ENCODE peak calls at places on chromosomes 2 and 18, in four cellular contexts. One of them, this sample, is unnamed. For H3K9me3 and H3K4me1, the result is how much of the 10 kb centered on the place peaks cover.

GRCh38 chr2:159156834-159157233 is 129.7 kb downstream of the WDSUB1 start:
- DNase-seq in A549: no peak
- DNase-seq in ovary: no peak
- DNase-seq in right lobe of liver: no peak
- DNase-seq in this sample: no peak

GRCh38 chr2:28717339-28717758 is 34.3 kb upstream of the PPP1CB start:
- DNase-seq in right lobe of liver: no peak
- DNase-seq in A549: no peak
- DNase-seq in ovary: no peak
- DNase-seq in this sample: no peak

GRCh38 chr2:127721311-127721977 is 20.1 kb downstream of the SFT2D3 start:
- DNase-seq in A549: no peak
- DNase-seq in ovary: no peak
- DNase-seq in right lobe of liver: no peak
- DNase-seq in this sample: no peak

GRCh38 chr18:8825729-8826375 is 120.5 kb downstream of the MTCL1 start:
- DNase-seq in A549: no peak
- DNase-seq in ovary: no peak
- DNase-seq in right lobe of liver: no peak
- DNase-seq in this sample: no peak

GRCh38 chr2:154698238-154698788 is at the start of gene KCNJ3:
- DNase-seq in right lobe of liver: no peak
- DNase-seq in A549: no peak
- DNase-seq in ovary: no peak
- DNase-seq in this sample: no peak

GRCh38 chr2:219457784-219458369 is 23.2 kb downstream of the SPEG start:
- DNase-seq in right lobe of liver: no peak
- DNase-seq in A549: no peak
- DNase-seq in ovary: no peak
- DNase-seq in this sample: no peak

GRCh38 chr2:101388232-101388631 is 929 bp upstream of the CREG2 start:
- DNase-seq in ovary: no peak
- DNase-seq in A549: no peak
- DNase-seq in right lobe of liver: no peak
- DNase-seq in this sample: no peak

GRCh38 chr2:45307147-45307546 is 297.9 kb upstream of the SIX2 start:
- DNase-seq in right lobe of liver: no peak
- DNase-seq in ovary: no peak
- DNase-seq in A549: no peak
- DNase-seq in this sample: no peak

GRCh38 chr2:196125596-196125995 is 45.8 kb downstream of the STK17B start:
- DNase-seq in right lobe of liver: no peak
- DNase-seq in ovary: no peak
- DNase-seq in A549: no peak
- DNase-seq in this sample: no peak

GRCh38 chr2:45008296-45009129 is 739 bp downstream of the SIX2 start:
- DNase-seq in right lobe of liver: no peak
- DNase-seq in ovary: no peak
- DNase-seq in A549: no peak
- DNase-seq in this sample: no peak

GRCh38 chr2:156874707-156875106 is 382.8 kb upstream of the GALNT5 start:
- DNase-seq in ovary: no peak
- DNase-seq in right lobe of liver: no peak
- DNase-seq in A549: no peak
- DNase-seq in this sample: no peak

GRCh38 chr2:23199115-23199918 is 185.7 kb upstream of the KLHL29 start:
- DNase-seq in ovary: no peak
- DNase-seq in A549: peak
- DNase-seq in right lobe of liver: peak
- DNase-seq in this sample: peak

GRCh38 chr2:135023886-135024285 is 23.4 kb downstream of the MAP3K19 start:
- DNase-seq in ovary: no peak
- DNase-seq in right lobe of liver: no peak
- DNase-seq in A549: no peak
- DNase-seq in this sample: no peak

GRCh38 chr2:109513230-109513629 is 100.5 kb downstream of the SEPTIN10 start:
- DNase-seq in A549: no peak
- DNase-seq in ovary: no peak
- DNase-seq in right lobe of liver: no peak
- DNase-seq in this sample: no peak

GRCh38 chr2:101349893-101350662 is 37.2 kb downstream of the CREG2 start:
- DNase-seq in A549: no peak
- DNase-seq in right lobe of liver: no peak
- DNase-seq in ovary: no peak
- DNase-seq in this sample: no peak

GRCh38 chr2:16629044-16629443 is 36.6 kb downstream of the CYRIA start:
- DNase-seq in A549: no peak
- DNase-seq in right lobe of liver: no peak
- DNase-seq in ovary: no peak
- DNase-seq in this sample: no peak

GRCh38 chr2:111116016-111116746 is 4.5 kb upstream of the BCL2L11 start:
- DNase-seq in right lobe of liver: no peak
- DNase-seq in ovary: no peak
- DNase-seq in A549: no peak
- DNase-seq in this sample: no peak

GRCh38 chr2:12856934-12857660 is 140.4 kb downstream of the TRIB2 start:
- DNase-seq in ovary: no peak
- DNase-seq in A549: no peak
- DNase-seq in right lobe of liver: no peak
- DNase-seq in this sample: no peak

GRCh38 chr2:54957321-54957999 is 92.8 kb downstream of the RTN4 start:
- DNase-seq in A549: no peak
- DNase-seq in right lobe of liver: no peak
- DNase-seq in ovary: no peak
- DNase-seq in this sample: no peak

GRCh38 chr18:77811510-77811909 is 561.9 kb downstream of the GALR1 start:
- DNase-seq in A549: no peak
- DNase-seq in right lobe of liver: no peak
- DNase-seq in ovary: no peak
- DNase-seq in this sample: no peak

GRCh38 chr2:11753886-11754704 is 7.7 kb downstream of the LPIN1 start:
- DNase-seq in A549: peak
- DNase-seq in ovary: no peak
- DNase-seq in right lobe of liver: no peak
- DNase-seq in this sample: no peak

GRCh38 chr18:79510046-79510685 is 114.4 kb downstream of the NFATC1 start:
- DNase-seq in right lobe of liver: peak
- DNase-seq in ovary: peak
- DNase-seq in A549: no peak
- DNase-seq in this sample: no peak

GRCh38 chr2:59413751-59414570 is 1139.5 kb downstream of the BCL11A start:
- DNase-seq in right lobe of liver: no peak
- DNase-seq in ovary: no peak
- DNase-seq in A549: no peak
- DNase-seq in this sample: no peak
- H3K9me3 ChIP-seq in right lobe of liver: under half
- H3K9me3 ChIP-seq in ovary: under half
- H3K9me3 ChIP-seq in A549: under half
- H3K9me3 ChIP-seq in this sample: under half

GRCh38 chr2:120436460-120436739 is 90.5 kb downstream of the INHBB start:
- DNase-seq in A549: no peak
- DNase-seq in right lobe of liver: no peak
- DNase-seq in ovary: peak
- DNase-seq in this sample: no peak

GRCh38 chr2:120436885-120437603 is 91.1 kb downstream of the INHBB start:
- DNase-seq in A549: peak
- DNase-seq in ovary: no peak
- DNase-seq in right lobe of liver: peak
- DNase-seq in this sample: peak

GRCh38 chr2:120438301-120439066 is 92.5 kb downstream of the INHBB start:
- DNase-seq in A549: no peak
- DNase-seq in right lobe of liver: no peak
- DNase-seq in ovary: no peak
- DNase-seq in this sample: no peak

GRCh38 chr2:120439067-120439368 is 93.1 kb downstream of the INHBB start:
- DNase-seq in right lobe of liver: no peak
- DNase-seq in ovary: no peak
- DNase-seq in A549: no peak
- DNase-seq in this sample: no peak

GRCh38 chr2:120437604-120438000 is 91.7 kb downstream of the INHBB start:
- DNase-seq in right lobe of liver: no peak
- DNase-seq in ovary: no peak
- DNase-seq in A549: no peak
- DNase-seq in this sample: no peak
- H3K4me1 ChIP-seq in right lobe of liver: under half
- H3K4me1 ChIP-seq in ovary: under half
- H3K4me1 ChIP-seq in A549: under half
- H3K4me1 ChIP-seq in this sample: under half

DNA sequence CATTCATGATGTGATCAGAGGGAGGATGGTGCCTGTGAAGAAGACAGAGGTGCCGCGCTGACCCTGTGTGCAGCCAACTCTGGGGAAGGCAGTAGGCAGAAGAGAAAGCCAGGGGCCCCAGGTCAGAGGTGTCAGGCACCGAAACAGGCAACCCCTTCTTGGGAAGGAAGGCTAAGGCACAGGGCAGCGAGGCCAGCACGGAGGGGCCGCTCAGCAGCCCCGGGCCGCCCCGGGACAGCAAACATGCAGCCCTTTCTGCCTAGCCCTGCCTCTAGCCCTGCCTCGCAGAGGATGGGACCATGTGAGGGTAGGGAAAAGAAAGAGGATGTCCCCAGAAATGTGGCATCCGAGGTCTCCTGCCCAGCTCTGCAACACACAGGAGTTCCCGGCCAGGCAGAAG is 7.7 kb upstream of the MAL start:
- DNase-seq in A549: no peak
- DNase-seq in right lobe of liver: no peak
- DNase-seq in ovary: no peak
- DNase-seq in this sample: no peak
- H3K9me3 ChIP-seq in A549: under half
- H3K9me3 ChIP-seq in right lobe of liver: under half
- H3K9me3 ChIP-seq in ovary: under half
- H3K9me3 ChIP-seq in this sample: under half

DNA sequence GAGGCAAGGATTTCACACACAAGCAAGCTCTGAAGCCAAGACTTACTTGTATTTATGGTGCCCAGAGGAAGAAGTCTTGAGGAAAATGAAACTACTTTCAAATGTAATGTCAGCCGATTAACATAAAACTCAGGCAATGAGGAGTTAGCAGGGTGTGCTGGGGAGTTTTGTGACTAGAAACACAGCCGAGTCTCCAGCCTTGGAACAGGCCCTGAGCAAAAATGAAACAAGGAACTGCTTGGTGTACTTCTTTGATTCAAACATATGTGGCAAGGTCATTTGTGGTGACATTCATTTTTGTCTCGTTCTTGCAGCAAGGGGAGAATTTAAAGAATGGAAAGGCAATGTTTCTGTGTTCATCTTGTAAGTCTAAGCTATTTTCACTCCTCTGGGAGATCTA is 4.4 kb downstream of the DYTN start:
- DNase-seq in right lobe of liver: no peak
- DNase-seq in A549: no peak
- DNase-seq in ovary: no peak
- DNase-seq in this sample: no peak
- H3K4me1 ChIP-seq in right lobe of liver: under half
- H3K4me1 ChIP-seq in A549: under half
- H3K4me1 ChIP-seq in ovary: under half
- H3K4me1 ChIP-seq in this sample: under half

GRCh38 chr2:57217013-57217412 is 829.6 kb upstream of the VRK2 start:
- DNase-seq in right lobe of liver: no peak
- DNase-seq in ovary: no peak
- DNase-seq in A549: no peak
- DNase-seq in this sample: no peak
- H3K9me3 ChIP-seq in right lobe of liver: under half
- H3K9me3 ChIP-seq in ovary: under half
- H3K9me3 ChIP-seq in A549: under half
- H3K9me3 ChIP-seq in this sample: under half

GRCh38 chr2:65122313-65122712 is 7.6 kb downstream of the RAB1A start:
- DNase-seq in ovary: no peak
- DNase-seq in right lobe of liver: no peak
- DNase-seq in A549: no peak
- DNase-seq in this sample: no peak
- H3K4me1 ChIP-seq in ovary: under half
- H3K4me1 ChIP-seq in right lobe of liver: under half
- H3K4me1 ChIP-seq in A549: under half
- H3K4me1 ChIP-seq in this sample: under half

DNA sequence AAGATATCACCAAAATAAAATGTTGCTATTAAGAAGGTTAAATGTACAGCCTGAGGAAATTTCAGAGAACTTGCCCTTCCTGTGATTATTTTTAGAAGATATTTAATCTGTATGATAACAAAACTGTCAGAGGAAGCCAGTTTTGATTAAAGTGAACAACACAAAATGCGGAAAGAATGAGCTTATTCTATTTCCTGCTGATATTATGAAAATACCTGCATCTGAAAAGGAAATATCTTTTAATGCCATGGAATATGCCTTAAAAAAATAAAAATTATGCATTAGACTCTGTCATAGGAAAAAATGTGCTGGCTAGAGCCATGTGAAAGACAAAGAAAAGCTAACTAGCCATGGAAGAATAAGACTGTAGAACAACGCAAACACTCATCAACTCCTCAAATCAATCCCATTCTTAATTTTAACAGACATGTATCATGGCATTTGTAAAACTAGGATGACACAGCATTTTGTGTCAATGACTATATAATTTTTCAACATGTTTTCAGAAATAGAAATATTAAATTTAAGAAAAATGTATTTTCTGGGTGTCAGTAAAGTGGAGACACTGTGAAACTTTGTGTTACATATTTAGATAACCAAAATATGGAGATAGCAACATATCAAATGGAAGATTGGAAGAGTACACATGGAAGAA is 1768.2 kb downstream of the SUCLG1 start:
- DNase-seq in ovary: no peak
- DNase-seq in right lobe of liver: no peak
- DNase-seq in A549: no peak
- DNase-seq in this sample: no peak
- H3K9me3 ChIP-seq in ovary: under half
- H3K9me3 ChIP-seq in right lobe of liver: under half
- H3K9me3 ChIP-seq in A549: under half
- H3K9me3 ChIP-seq in this sample: under half

GRCh38 chr2:237862528-237862895 is 3.1 kb downstream of the RAMP1 start:
- DNase-seq in right lobe of liver: no peak
- DNase-seq in ovary: no peak
- DNase-seq in A549: no peak
- DNase-seq in this sample: no peak

GRCh38 chr2:237864030-237864931 is 4.9 kb downstream of the RAMP1 start:
- DNase-seq in ovary: peak
- DNase-seq in right lobe of liver: no peak
- DNase-seq in A549: no peak
- DNase-seq in this sample: no peak

GRCh38 chr2:237861875-237862527 is 2.6 kb downstream of the RAMP1 start:
- DNase-seq in right lobe of liver: no peak
- DNase-seq in ovary: no peak
- DNase-seq in A549: no peak
- DNase-seq in this sample: no peak

GRCh38 chr2:237863659-237864029 is 4.2 kb downstream of the RAMP1 start:
- DNase-seq in A549: no peak
- DNase-seq in ovary: no peak
- DNase-seq in right lobe of liver: no peak
- DNase-seq in this sample: no peak

GRCh38 chr2:237863102-237863511 is 3.7 kb downstream of the RAMP1 start:
- DNase-seq in A549: no peak
- DNase-seq in ovary: no peak
- DNase-seq in right lobe of liver: no peak
- DNase-seq in this sample: no peak
- H3K4me1 ChIP-seq in A549: under half
- H3K4me1 ChIP-seq in ovary: under half
- H3K4me1 ChIP-seq in right lobe of liver: under half
- H3K4me1 ChIP-seq in this sample: under half